ENCODE peak calls at places on chromosome 3, in four cellular contexts. V is endodermal cell, T is hepatocyte, A is H9. J is an unnamed sample. For H3K4me1, the result is how much of the 10 kb centered on the place peaks cover.

GRCh38 chr3:141797167-141797773 is 34.1 kb downstream of the GRK7 start:
- DNase-seq in T (peak), V (peak), A (peak), J (peak)

GRCh38 chr3:37402351-37402750 is 228.0 kb upstream of the LRRFIP2 start:
- DNase-seq in V (no peak), A (no peak), T (no peak), J (peak)

GRCh38 chr3:173502983-173503568 is 105.5 kb downstream of the NLGN1 start:
- DNase-seq in V (no peak), A (no peak), T (no peak), J (no peak)

GRCh38 chr3:168976969-168977368 is 686.5 kb downstream of the MECOM start:
- DNase-seq in A (no peak), T (no peak), V (no peak), J (no peak)

GRCh38 chr3:113532698-113533533 is 561 bp downstream of the SIDT1 start:
- DNase-seq in A (peak), T (peak), V (peak), J (peak)

GRCh38 chr3:133330043-133330442 is 69.8 kb upstream of the BFSP2 start:
- DNase-seq in A (peak), V (peak), T (no peak), J (no peak)

GRCh38 chr3:40969341-40969740 is 230.0 kb upstream of the CTNNB1 start:
- DNase-seq in T (no peak), A (no peak), V (no peak), J (no peak)

GRCh38 chr3:49460188-49460885 is 9.7 kb upstream of the DAG1 start:
- DNase-seq in T (no peak), V (peak), A (no peak), J (no peak)

GRCh38 chr3:58214484-58215316 is 3.9 kb upstream of the DNASE1L3 start:
- DNase-seq in T (peak), A (peak), V (peak), J (peak)

GRCh38 chr3:11606090-11606784 is 37.5 kb downstream of the VGLL4 start:
- DNase-seq in V (no peak), T (no peak), A (no peak), J (no peak)
- H3K4me1 ChIP-seq in V (under half), T (half or more), A (under half), J (half or more)

GRCh38 chr3:71724171-71724453 is 1.1 kb downstream of the EIF4E3 start:
- DNase-seq in V (no peak), A (no peak), T (no peak), J (no peak)

GRCh38 chr3:71722693-71723092 is 2.5 kb downstream of the EIF4E3 start:
- DNase-seq in A (no peak), T (no peak), V (no peak), J (no peak)

GRCh38 chr3:71724584-71725278 is 471 bp downstream of the EIF4E3 start:
- DNase-seq in V (peak), T (peak), A (no peak), J (peak)

GRCh38 chr3:71725279-71725991 is at the start of gene EIF4E3:
- DNase-seq in V (peak), A (peak), T (peak), J (no peak)

DNA sequence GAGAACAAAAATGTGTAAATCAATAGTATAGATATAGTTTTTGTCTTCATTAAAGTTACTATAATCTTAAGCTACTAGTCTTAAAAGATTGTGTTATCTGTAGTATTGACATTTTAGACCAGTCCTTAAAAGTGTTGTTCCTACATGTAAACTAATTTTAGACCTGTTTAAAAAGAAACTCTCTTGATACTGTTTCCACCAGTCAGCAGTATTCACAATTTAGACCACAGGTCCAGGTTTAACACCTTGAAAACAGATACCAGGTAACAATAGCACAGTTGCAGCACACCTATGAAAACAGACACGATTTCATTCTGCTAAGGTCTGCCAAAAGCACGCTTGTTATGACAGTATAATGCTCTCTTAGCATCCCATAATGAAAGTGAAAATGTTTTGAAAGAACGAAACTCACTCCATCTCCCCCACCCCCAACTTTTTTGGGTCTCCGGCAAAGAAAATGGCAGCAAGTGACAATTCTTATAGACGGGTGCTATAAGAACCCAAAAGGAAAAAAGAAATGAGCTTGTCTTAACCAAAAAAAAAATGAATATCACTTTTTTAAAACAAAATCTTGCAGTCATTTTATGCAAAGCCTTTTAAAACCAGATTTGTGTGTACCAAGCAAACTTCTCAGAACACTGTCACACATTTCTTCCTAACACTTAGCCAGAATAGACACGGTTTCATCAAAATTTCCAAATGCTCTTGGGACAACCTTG is 1.6 kb downstream of the EIF4E3 start:
- DNase-seq in T (no peak), A (no peak), V (no peak), J (no peak)
- H3K27ac ChIP-seq in T (no peak), A (no peak), V (no peak), J (no peak)

GRCh38 chr3:13648744-13649096 is 99.8 kb downstream of the FBLN2 start:
- DNase-seq in A (no peak), T (no peak), V (no peak), J (no peak)

GRCh38 chr3:13652728-13653127 is 103.8 kb downstream of the FBLN2 start:
- DNase-seq in V (no peak), A (no peak), T (no peak), J (no peak)

GRCh38 chr3:13651775-13652428 is 103.0 kb downstream of the FBLN2 start:
- DNase-seq in T (no peak), A (no peak), V (no peak), J (no peak)

GRCh38 chr3:13650210-13651056 is 101.5 kb downstream of the FBLN2 start:
- DNase-seq in T (peak), V (peak), A (peak), J (peak)

GRCh38 chr3:13651057-13651400 is 102.1 kb downstream of the FBLN2 start:
- DNase-seq in A (no peak), V (no peak), T (no peak), J (no peak)
- H3K4me1 ChIP-seq in A (under half), V (under half), T (under half), J (under half)

GRCh38 chr3:127763337-127763736 is 59.0 kb downstream of the MGLL start:
- DNase-seq in A (no peak), T (no peak), V (no peak), J (no peak)
- H3K27ac ChIP-seq in A (no peak), T (no peak), V (no peak), J (no peak)

GRCh38 chr3:194877311-194878119 is 191.8 kb downstream of the FAM43A start:
- DNase-seq in A (peak), T (no peak), V (peak), J (peak)
- H3K4me1 ChIP-seq in A (under half), T (under half), V (under half), J (under half)

GRCh38 chr3:195195321-195196209 is 75.4 kb downstream of the XXYLT1 start:
- DNase-seq in T (no peak), A (peak), V (peak), J (peak)

GRCh38 chr3:195198424-195199346 is 72.3 kb downstream of the XXYLT1 start:
- DNase-seq in V (peak), A (no peak), T (no peak), J (peak)

GRCh38 chr3:195200010-195200822 is 70.7 kb downstream of the XXYLT1 start:
- DNase-seq in V (peak), T (no peak), A (no peak), J (peak)

GRCh38 chr3:195196266-195196665 is 74.7 kb downstream of the XXYLT1 start:
- DNase-seq in V (peak), T (no peak), A (no peak), J (no peak)

DNA sequence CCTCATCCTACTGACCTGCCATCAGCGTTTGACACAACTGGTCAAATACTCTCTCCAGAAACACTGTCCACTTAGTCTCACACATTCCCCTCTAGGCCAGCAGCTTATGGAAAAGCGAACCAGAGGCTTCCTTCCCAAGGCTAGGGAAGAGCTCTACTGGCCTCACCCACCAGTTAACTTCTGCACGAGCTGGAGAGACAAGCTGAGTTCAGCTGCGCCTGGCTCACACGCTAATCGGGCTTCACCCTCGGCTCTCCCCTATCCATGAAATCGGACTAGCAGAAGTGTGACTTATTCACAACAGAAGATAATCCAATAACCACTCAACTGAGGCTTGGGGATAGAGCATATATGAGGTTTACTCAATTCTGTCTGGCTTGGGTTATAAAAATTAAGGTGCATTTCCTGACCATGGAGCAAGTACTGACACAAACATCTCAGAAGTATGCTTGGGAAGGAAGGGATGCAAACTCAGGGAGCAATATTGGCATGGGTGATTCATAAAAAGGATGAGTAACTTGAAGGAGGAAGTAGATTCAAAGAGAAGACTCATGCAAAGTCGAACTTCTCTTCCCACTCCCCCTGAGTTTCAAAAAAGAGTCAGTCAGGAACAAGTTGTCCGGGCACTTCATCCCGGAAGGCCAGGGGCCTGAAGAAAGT is 73.1 kb downstream of the XXYLT1 start:
- DNase-seq in T (no peak), A (no peak), V (peak), J (peak)
- H3K27ac ChIP-seq in T (no peak), A (no peak), V (peak), J (no peak)

GRCh38 chr3:129333891-129334290 is 55.2 kb downstream of the HMCES start:
- DNase-seq in V (no peak), A (no peak), T (no peak), J (no peak)
- H3K4me1 ChIP-seq in V (under half), A (under half), T (under half), J (under half)

J was measured in adrenal gland.